ENCODE peak calls at places on chromosomes 4 and X, in ten cellular contexts. G is GM04504; T is endodermal cell; S is brain microvascular endothelial cell; E is progenitor cell of endocrine pancreas; J is nucleus accumbens; F is GOT3; L is ELR; V is activated CD4-positive, CD25-positive, alpha-beta regulatory T cell treated with anti-CD3 and anti-CD28 coated beads, Interleukin-2, amount 50 U/mL, for 16 hours; Z is omental fat pad. N is an unnamed sample.

GRCh38 chr4:101140228-101140627 is 207.1 kb downstream of the PPP3CA start:
- DNase-seq in G (no peak), T (no peak), S (no peak), E (no peak), J (no peak), F (no peak), L (no peak), V (no peak), Z (no peak), N (no peak)

GRCh38 chrX:53048169-53049126 is at the start of gene GPR173:
- DNase-seq in G (peak; percentile 35), T (peak; percentile 85), S (peak; percentile 43), E (peak; percentile 27), J (peak; percentile 26), F (no peak), L (peak; percentile 59), V (no peak), Z (no peak), N (no peak)

GRCh38 chrX:19647731-19648588 is 132.7 kb upstream of the MAP3K15 start:
- DNase-seq in G (no peak), T (no peak), S (no peak), E (no peak), J (no peak), F (no peak), L (peak; percentile 28), V (no peak), Z (no peak), N (no peak)

GRCh38 chr4:168707205-168707604 is 210.4 kb downstream of the PALLD start:
- DNase-seq in G (no peak), T (no peak), S (no peak), E (no peak), J (no peak), F (no peak), L (peak; percentile 60), V (no peak), Z (no peak), N (no peak)

GRCh38 chr4:85726555-85726954 is 251.6 kb downstream of the ARHGAP24 start:
- DNase-seq in G (no peak), T (no peak), S (no peak), E (no peak), J (no peak), F (no peak), L (no peak), V (no peak), Z (no peak), N (no peak)

GRCh38 chrX:119826399-119826959 is 26.3 kb downstream of the UPF3B start:
- DNase-seq in G (no peak), T (no peak), S (peak; percentile 23), E (no peak), J (no peak), F (no peak), L (peak; percentile 42), V (no peak), Z (no peak), N (no peak)

GRCh38 chrX:123860506-123860840 is 620 bp downstream of the XIAP start:
- DNase-seq in G (no peak), T (no peak), S (no peak), E (no peak), J (no peak), F (no peak), L (peak; percentile 56), V (no peak), Z (no peak), N (no peak)

GRCh38 chr4:151822331-151822730 is 61.5 kb upstream of the GATB start:
- DNase-seq in G (no peak), T (no peak), S (no peak), E (no peak), J (no peak), F (no peak), L (no peak), V (no peak), Z (no peak), N (no peak)

GRCh38 chrX:19554786-19555185 is 39.5 kb upstream of the MAP3K15 start:
- DNase-seq in G (peak; percentile 42), T (no peak), S (peak; percentile 70), E (no peak), J (no peak), F (no peak), L (peak; percentile 57), V (no peak), Z (no peak), N (no peak)

GRCh38 chrX:46573896-46574336 is 351 bp downstream of the CHST7 start:
- DNase-seq in G (no peak), T (peak; percentile 85), S (peak; percentile 31), E (peak; percentile 9), J (no peak), F (peak; percentile 10), L (peak; percentile 71), V (peak; percentile 36), Z (no peak), N (no peak)

GRCh38 chrX:134502686-134503085 is 42.7 kb downstream of the HPRT1 start:
- DNase-seq in G (no peak), T (no peak), S (no peak), E (no peak), J (no peak), F (no peak), L (no peak), V (no peak), Z (no peak), N (no peak)

GRCh38 chrX:139936259-139936658 is 3.4 kb upstream of the ATP11C start:
- DNase-seq in G (no peak), T (no peak), S (no peak), E (no peak), J (no peak), F (no peak), L (no peak), V (no peak), Z (no peak), N (no peak)

GRCh38 chr4:33882246-33882990 is 2361.9 kb downstream of the ARAP2 start:
- DNase-seq in G (peak; percentile 34), T (no peak), S (no peak), E (no peak), J (no peak), F (no peak), L (peak; percentile 77), V (no peak), Z (no peak), N (peak; percentile 40)

GRCh38 chr4:168598191-168598590 is 101.3 kb downstream of the PALLD start:
- DNase-seq in G (peak; percentile 78), T (no peak), S (no peak), E (no peak), J (no peak), F (no peak), L (no peak), V (no peak), Z (no peak), N (no peak)

GRCh38 chr4:124318292-124318691 is 394.2 kb downstream of the ANKRD50 start:
- DNase-seq in G (no peak), T (no peak), S (no peak), E (no peak), J (no peak), F (no peak), L (no peak), V (no peak), Z (no peak), N (no peak)

GRCh38 chr4:80361329-80361900 is 25.9 kb downstream of the CFAP299 start:
- DNase-seq in G (no peak), T (no peak), S (no peak), E (no peak), J (no peak), F (no peak), L (peak; percentile 58), V (no peak), Z (no peak), N (peak; percentile 45)

GRCh38 chr4:128322311-128322710 is 34.7 kb upstream of the PGRMC2 start:
- DNase-seq in G (no peak), T (no peak), S (peak; percentile 69), E (no peak), J (no peak), F (no peak), L (peak; percentile 79), V (no peak), Z (no peak), N (no peak)

GRCh38 chrX:111608724-111609123 is 72.2 kb upstream of the ALG13 start:
- DNase-seq in G (no peak), T (no peak), S (no peak), E (no peak), J (no peak), F (no peak), L (no peak), V (no peak), Z (no peak), N (no peak)

GRCh38 chr4:25367004-25367621 is 9.9 kb upstream of the ANAPC4 start:
- DNase-seq in G (no peak), T (no peak), S (no peak), E (no peak), J (no peak), F (no peak), L (peak; percentile 60), V (no peak), Z (no peak), N (peak; percentile 11)

GRCh38 chr4:84944952-84945351 is 21.5 kb downstream of the WDFY3 start:
- DNase-seq in G (no peak), T (no peak), S (no peak), E (no peak), J (no peak), F (no peak), L (peak; percentile 27), V (no peak), Z (no peak), N (no peak)

GRCh38 chr4:82899339-82899738 is 1.2 kb upstream of the THAP9 start:
- DNase-seq in G (no peak), T (no peak), S (no peak), E (no peak), J (no peak), F (no peak), L (peak; percentile 31), V (no peak), Z (no peak), N (no peak)

GRCh38 chr4:110854021-110854678 is 231.3 kb upstream of the PITX2 start:
- DNase-seq in G (peak; percentile 87), T (no peak), S (peak; percentile 85), E (no peak), J (no peak), F (no peak), L (peak; percentile 84), V (no peak), Z (no peak), N (no peak)

GRCh38 chrX:103629295-103630170 is 758 bp downstream of the TCEAL1 start:
- DNase-seq in G (peak; percentile 39), T (peak; percentile 95), S (peak; percentile 37), E (peak; percentile 50), J (peak; percentile 43), F (peak; percentile 4), L (peak; percentile 75), V (peak; percentile 1), Z (no peak), N (no peak)

GRCh38 chr4:56681158-56681848 is at the start of gene HOPX:
- DNase-seq in G (no peak), T (peak; percentile 55), S (no peak), E (peak; percentile 17), J (no peak), F (no peak), L (no peak), V (peak; percentile 4), Z (no peak), N (no peak)

GRCh38 chr4:128859887-128860774 is 50.6 kb downstream of the JADE1 start:
- DNase-seq in G (peak; percentile 40), T (no peak), S (no peak), E (no peak), J (no peak), F (no peak), L (peak; percentile 19), V (no peak), Z (no peak), N (no peak)

GRCh38 chrX:38871129-38872029 is 70.1 kb downstream of the MID1IP1 start:
- DNase-seq in G (no peak), T (no peak), S (no peak), E (no peak), J (no peak), F (no peak), L (no peak), V (no peak), Z (no peak), N (no peak)

GRCh38 chr4:112284662-112285411 is 867 bp downstream of the TIFA start:
- DNase-seq in G (no peak), T (no peak), S (no peak), E (no peak), J (no peak), F (no peak), L (peak; percentile 32), V (no peak), Z (no peak), N (peak; percentile 37)

GRCh38 chr4:88690355-88690754 is 7.3 kb downstream of the NAP1L5 start:
- DNase-seq in G (no peak), T (no peak), S (peak; percentile 41), E (no peak), J (no peak), F (no peak), L (peak; percentile 62), V (no peak), Z (no peak), N (peak; percentile 17)

N was measured in COLO829.